ENCODE peak calls at places on chromosomes 5 and 9, in six cellular contexts. W, I, T, B, R and Z are unnamed samples.

GRCh38 chr5:97111612-97112011 is 30.8 kb downstream of the LIX1 start:
- DNase-seq in B (no peak), T (no peak), W (no peak), I (no peak), R (no peak), Z (no peak)

GRCh38 chr5:3155029-3155428 is 403.6 kb upstream of the IRX2 start:
- DNase-seq in B (no peak), I (peak; percentile 71), T (no peak), R (no peak), W (no peak), Z (no peak)

GRCh38 chr5:170430256-170430655 is 41.1 kb upstream of the KCNMB1 start:
- DNase-seq in R (no peak), B (no peak), W (no peak), I (no peak), T (no peak), Z (no peak)

GRCh38 chr9:98191615-98192502 is 578 bp downstream of the CORO2A start:
- DNase-seq in W (no peak), B (no peak), R (no peak), I (no peak), T (no peak), Z (peak; percentile 85)

GRCh38 chr9:112852741-112853505 is 37.8 kb downstream of the SLC46A2 start:
- DNase-seq in B (no peak), T (no peak), I (no peak), R (no peak), W (no peak), Z (no peak)

GRCh38 chr5:126235628-126236027 is 187.6 kb upstream of the GRAMD2B start:
- DNase-seq in T (no peak), B (no peak), W (no peak), R (no peak), I (no peak), Z (no peak)

GRCh38 chr5:1666812-1667588 is 132.6 kb downstream of the MRPL36 start:
- DNase-seq in B (no peak), T (peak; percentile 56), R (no peak), I (no peak), W (peak; percentile 58), Z (peak; percentile 55)

GRCh38 chr5:113660848-113661247 is 147.4 kb downstream of the YTHDC2 start:
- DNase-seq in B (no peak), W (no peak), T (no peak), R (no peak), I (no peak), Z (no peak)

GRCh38 chr9:134284273-134284672 is 42.0 kb upstream of the RXRA start:
- DNase-seq in W (no peak), I (no peak), B (no peak), T (no peak), R (no peak), Z (no peak)

GRCh38 chr9:31519424-31519823 is 865.0 kb upstream of the ACO1 start:
- DNase-seq in B (no peak), I (no peak), R (no peak), W (no peak), T (no peak), Z (no peak)

GRCh38 chr5:59287884-59288283 is 605.6 kb downstream of the PDE4D start:
- DNase-seq in B (no peak), R (no peak), W (no peak), T (no peak), I (no peak), Z (no peak)

GRCh38 chr9:136605966-136606365 is 56.8 kb upstream of the EGFL7 start:
- DNase-seq in W (no peak), B (no peak), R (no peak), T (no peak), I (peak; percentile 96), Z (no peak)

GRCh38 chr5:147963948-147964693 is 57.8 kb upstream of the C5orf46 start:
- DNase-seq in R (no peak), T (no peak), W (no peak), B (no peak), I (no peak), Z (no peak)

GRCh38 chr5:58622884-58623871 is 40.3 kb downstream of the RAB3C start:
- DNase-seq in T (no peak), W (no peak), B (no peak), I (no peak), R (no peak), Z (no peak)

GRCh38 chr9:111481885-111482636 is 2.1 kb downstream of the ECPAS start:
- DNase-seq in R (peak; percentile 80), I (no peak), B (no peak), T (no peak), W (no peak), Z (peak; percentile 35)

GRCh38 chr9:79129865-79130480 is 441.8 kb upstream of the TLE4 start:
- DNase-seq in R (peak; percentile 69), B (peak; percentile 57), T (peak; percentile 31), W (peak; percentile 26), I (peak; percentile 51), Z (peak; percentile 66)

GRCh38 chr5:135553688-135554462 is 18.1 kb upstream of the NEUROG1 start:
- DNase-seq in B (no peak), T (no peak), W (peak; percentile 81), R (no peak), I (no peak), Z (peak; percentile 77)

GRCh38 chr9:92439921-92440750 is 15.9 kb upstream of the OMD start:
- DNase-seq in T (no peak), B (no peak), R (peak; percentile 52), I (no peak), W (no peak), Z (peak; percentile 96)

GRCh38 chr5:179404321-179405053 is 59.2 kb upstream of the ADAMTS2 start:
- DNase-seq in I (peak; percentile 35), W (no peak), B (no peak), T (no peak), R (peak; percentile 52), Z (no peak)

GRCh38 chr5:177972613-177973012 is 23.4 kb downstream of the PROP1 start:
- DNase-seq in B (no peak), R (peak; percentile 5), I (no peak), T (no peak), W (no peak), Z (no peak)

GRCh38 chr5:174999581-174999980 is 275.2 kb downstream of the MSX2 start:
- DNase-seq in B (no peak), I (no peak), R (no peak), T (no peak), W (no peak), Z (no peak)

GRCh38 chr5:13143630-13144029 is 800.9 kb downstream of the DNAH5 start:
- DNase-seq in B (no peak), I (no peak), W (no peak), R (no peak), T (no peak), Z (peak; percentile 64)

GRCh38 chr9:37976714-37977477 is 73.0 kb upstream of the SLC25A51 start:
- DNase-seq in W (no peak), B (peak; percentile 52), R (peak; percentile 95), I (no peak), T (peak; percentile 89), Z (peak; percentile 46)

GRCh38 chr5:74361406-74362358 is 278.8 kb downstream of the ENC1 start:
- DNase-seq in I (no peak), B (no peak), T (no peak), R (no peak), W (no peak), Z (no peak)

GRCh38 chr9:31908158-31908890 is 476.1 kb upstream of the ACO1 start:
- DNase-seq in R (no peak), B (no peak), T (no peak), W (no peak), I (no peak), Z (peak; percentile 8)

GRCh38 chr5:58918015-58918729 is 335.3 kb downstream of the RAB3C start:
- DNase-seq in B (no peak), W (no peak), R (no peak), I (no peak), T (no peak), Z (no peak)

GRCh38 chr5:1555011-1555807 is 31.4 kb upstream of the LPCAT1 start:
- DNase-seq in I (peak; percentile 72), W (peak; percentile 81), B (peak; percentile 9), T (peak; percentile 69), R (peak; percentile 82), Z (peak; percentile 63)

GRCh38 chr9:135476561-135476960 is 3.0 kb upstream of the PPP1R26 start:
- DNase-seq in I (no peak), B (no peak), W (no peak), T (no peak), R (no peak), Z (no peak)
- H3K27ac ChIP-seq in I (no peak overlapping the region), B (no peak overlapping the region), W (no peak overlapping the region), T (no peak overlapping the region), R (no peak overlapping the region), Z (peak overlapping the region; percentile 73)

DNA sequence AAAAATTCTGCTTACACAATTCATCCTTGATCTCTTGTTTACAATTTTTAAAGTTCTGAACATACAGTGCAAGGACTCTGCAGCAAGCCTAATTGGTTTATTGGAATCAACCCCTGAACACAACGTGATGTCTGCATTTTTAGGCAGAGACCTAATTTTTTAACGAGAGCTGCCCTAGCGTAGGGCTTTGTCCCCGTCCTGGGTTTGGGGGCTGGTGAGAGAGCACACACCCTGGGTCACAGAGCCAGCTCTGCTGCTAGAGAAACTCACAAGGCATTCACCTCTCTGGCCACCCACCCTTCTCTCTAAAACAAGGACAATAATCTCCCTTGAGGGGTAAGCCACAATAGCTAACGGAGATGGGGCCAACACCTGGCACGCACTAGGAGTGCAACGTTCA is 28.2 kb downstream of the SH3PXD2B start:
- DNase-seq in W (no peak), R (peak; percentile 71), I (no peak), T (no peak), B (no peak), Z (no peak)
- H3K27ac ChIP-seq in W (no peak overlapping the region), R (no peak overlapping the region), I (no peak overlapping the region), T (peak overlapping the region; percentile 68), B (peak overlapping the region; percentile 95), Z (no peak overlapping the region)

GRCh38 chr5:131991593-131992324 is 19.7 kb downstream of the ACSL6 start:
- DNase-seq in I (no peak), R (no peak), B (no peak), W (no peak), T (no peak), Z (no peak)

GRCh38 chr5:131986161-131986912 is 25.1 kb downstream of the ACSL6 start:
- DNase-seq in R (no peak), I (no peak), W (no peak), B (no peak), T (no peak), Z (no peak)

GRCh38 chr5:131987251-131987650 is 24.2 kb downstream of the ACSL6 start:
- DNase-seq in R (no peak), I (no peak), T (no peak), B (no peak), W (no peak), Z (no peak)

GRCh38 chr5:131990716-131991115 is 20.7 kb downstream of the ACSL6 start:
- DNase-seq in T (no peak), I (no peak), R (no peak), W (no peak), B (no peak), Z (no peak)

GRCh38 chr5:131988601-131989000 is 22.9 kb downstream of the ACSL6 start:
- DNase-seq in B (no peak), W (no peak), I (no peak), T (no peak), R (no peak), Z (no peak)
- H3K27ac ChIP-seq in B (no peak overlapping the region), W (no peak overlapping the region), I (no peak overlapping the region), T (no peak overlapping the region), R (no peak overlapping the region), Z (no peak overlapping the region)

DNA sequence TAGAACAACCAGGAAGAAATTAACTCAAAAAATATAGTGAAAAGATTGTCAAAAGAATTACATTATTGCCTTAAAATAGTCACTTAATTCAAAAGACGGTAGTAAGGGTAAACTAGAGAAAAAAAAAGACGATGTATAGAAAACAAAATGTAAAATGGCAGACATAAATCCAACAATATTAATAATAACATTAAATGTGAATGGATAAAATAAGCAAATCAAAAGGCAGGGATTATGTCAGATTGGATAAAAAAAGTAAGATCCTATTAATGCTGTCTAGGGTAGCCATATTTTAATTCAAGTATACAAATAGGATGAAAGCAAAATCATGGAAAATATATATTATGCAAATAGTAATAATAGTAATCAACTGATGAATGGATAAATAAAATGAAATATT is 134.0 kb upstream of the ADCY2 start:
- DNase-seq in B (no peak), T (no peak), I (no peak), W (no peak), R (no peak), Z (no peak)
- H3K27ac ChIP-seq in B (no peak overlapping the region), T (no peak overlapping the region), I (no peak overlapping the region), W (no peak overlapping the region), R (no peak overlapping the region), Z (no peak overlapping the region)